ENCODE peak calls at places on chromosomes 16 and 17, in ten cellular contexts. Y is heart left ventricle; W is CD4-positive, alpha-beta memory T cell; B is cardiac muscle cell; P is ascending aorta; F is stomach; K is tibial artery; I is sigmoid colon; R is effector memory CD4-positive, alpha-beta T cell; J is CD4-positive, CD25-positive, alpha-beta regulatory T cell. C is an unnamed sample.
A peak's percentile ranks its signal among the peaks of the same experiment; 100 is the strongest.

GRCh38 chr16:16774389-16774788 is 395.4 kb downstream of the NPIPA7 start:
- DNase-seq in Y (no peak), W (no peak), B (no peak), P (no peak), F (no peak), K (no peak), I (no peak), R (no peak), J (no peak), C (no peak)

GRCh38 chr17:72691601-72692000 is 400.9 kb downstream of the SLC39A11 start:
- DNase-seq in Y (no peak), W (no peak), B (no peak), P (no peak), F (no peak), K (no peak), I (no peak), R (no peak), J (no peak), C (no peak)

GRCh38 chr17:19830061-19830460 is 37.7 kb downstream of the ULK2 start:
- DNase-seq in Y (no peak), W (no peak), B (no peak), P (no peak), F (no peak), K (no peak), I (no peak), R (no peak), J (no peak), C (no peak)

GRCh38 chr17:60573139-60573975 is 26.6 kb upstream of the PPM1D start:
- DNase-seq in Y (no peak), W (no peak), B (peak; percentile 88), P (no peak), F (no peak), K (no peak), I (peak; percentile 37), R (no peak), J (no peak), C (no peak)

GRCh38 chr16:27318399-27319256 is 4.9 kb downstream of the IL4R start:
- DNase-seq in Y (peak; percentile 56), W (peak; percentile 78), B (peak; percentile 58), P (peak; percentile 22), F (no peak), K (peak; percentile 63), I (peak; percentile 77), R (no peak), J (peak; percentile 94), C (peak; percentile 47)

GRCh38 chr17:8125947-8126305 is 2.0 kb upstream of the HES7 start:
- DNase-seq in Y (peak; percentile 32), W (peak; percentile 57), B (no peak), P (no peak), F (no peak), K (no peak), I (no peak), R (no peak), J (peak; percentile 28), C (peak; percentile 8)

GRCh38 chr17:82242977-82243647 is 14.3 kb downstream of the SLC16A3 start:
- DNase-seq in Y (peak; percentile 75), W (no peak), B (peak; percentile 93), P (no peak), F (peak; percentile 88), K (peak; percentile 82), I (peak; percentile 95), R (no peak), J (no peak), C (peak; percentile 21)

GRCh38 chr17:9009737-9010136 is 11.6 kb upstream of the NTN1 start:
- DNase-seq in Y (no peak), W (no peak), B (peak; percentile 14), P (no peak), F (no peak), K (no peak), I (no peak), R (no peak), J (no peak), C (no peak)

GRCh38 chr16:15032547-15033308 is 23.1 kb downstream of the NTAN1 start:
- DNase-seq in Y (no peak), W (no peak), B (peak; percentile 65), P (no peak), F (no peak), K (no peak), I (no peak), R (no peak), J (no peak), C (no peak)

GRCh38 chr17:79676796-79677195 is 53.9 kb upstream of the ENPP7 start:
- DNase-seq in Y (no peak), W (no peak), B (no peak), P (no peak), F (no peak), K (no peak), I (no peak), R (no peak), J (no peak), C (no peak)
- H3K4me3 ChIP-seq in Y (no peak overlapping the region), W (no peak overlapping the region), B (no peak overlapping the region), P (no peak overlapping the region), F (no peak overlapping the region), K (no peak overlapping the region), I (no peak overlapping the region), R (no peak overlapping the region), J (no peak overlapping the region), C (no peak overlapping the region)

DNA sequence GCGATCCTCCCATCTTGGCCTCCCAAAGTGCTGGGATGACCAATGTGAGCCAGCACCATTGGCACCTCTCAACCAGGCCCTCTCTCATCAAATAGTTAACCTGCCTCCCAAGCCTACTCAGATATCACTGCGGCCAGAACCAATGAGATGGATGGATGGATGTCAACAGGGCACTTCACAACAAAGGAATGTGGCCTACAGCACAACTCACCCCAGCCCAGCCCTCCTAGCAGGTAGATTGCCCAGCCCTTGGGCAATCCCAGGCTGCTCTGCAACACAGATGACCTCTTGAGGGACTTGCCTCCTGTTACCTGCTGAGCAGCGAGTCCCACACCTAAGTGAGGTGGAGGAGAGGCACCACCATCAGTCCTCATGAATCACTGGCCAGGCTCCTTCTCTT is 22.6 kb upstream of the KIFC3 start:
- DNase-seq in Y (no peak), W (no peak), B (no peak), P (no peak), F (no peak), K (no peak), I (no peak), R (no peak), J (no peak), C (peak; percentile 45)
- H3K27ac ChIP-seq in Y (no peak overlapping the region), W (no peak overlapping the region), B (peak overlapping the region; percentile 46), P (no peak overlapping the region), F (no peak overlapping the region), K (no peak overlapping the region), I (no peak overlapping the region), R (no peak overlapping the region), J (no peak overlapping the region), C (no peak overlapping the region)

GRCh38 chr17:16551878-16552636 is 16.9 kb downstream of the ZNF287 start:
- DNase-seq in Y (no peak), W (no peak), B (no peak), P (no peak), F (no peak), K (no peak), I (no peak), R (no peak), J (no peak), C (no peak)

GRCh38 chr17:16552637-16553045 is 16.4 kb downstream of the ZNF287 start:
- DNase-seq in Y (no peak), W (no peak), B (no peak), P (no peak), F (no peak), K (no peak), I (no peak), R (no peak), J (no peak), C (no peak)
- H3K36me3 ChIP-seq in Y (peaks cover 46% of the 10 kb centered on the region), W (no peaks in the 10 kb centered on the region), B (peaks cover 24% of the 10 kb centered on the region), P (peaks cover 47% of the 10 kb centered on the region), F (peaks cover 53% of the 10 kb centered on the region), K (peaks cover 78% of the 10 kb centered on the region), I (peaks cover 45% of the 10 kb centered on the region), R (peaks cover 48% of the 10 kb centered on the region), J (peaks cover 51% of the 10 kb centered on the region), C (peaks cover 5% of the 10 kb centered on the region)

DNA sequence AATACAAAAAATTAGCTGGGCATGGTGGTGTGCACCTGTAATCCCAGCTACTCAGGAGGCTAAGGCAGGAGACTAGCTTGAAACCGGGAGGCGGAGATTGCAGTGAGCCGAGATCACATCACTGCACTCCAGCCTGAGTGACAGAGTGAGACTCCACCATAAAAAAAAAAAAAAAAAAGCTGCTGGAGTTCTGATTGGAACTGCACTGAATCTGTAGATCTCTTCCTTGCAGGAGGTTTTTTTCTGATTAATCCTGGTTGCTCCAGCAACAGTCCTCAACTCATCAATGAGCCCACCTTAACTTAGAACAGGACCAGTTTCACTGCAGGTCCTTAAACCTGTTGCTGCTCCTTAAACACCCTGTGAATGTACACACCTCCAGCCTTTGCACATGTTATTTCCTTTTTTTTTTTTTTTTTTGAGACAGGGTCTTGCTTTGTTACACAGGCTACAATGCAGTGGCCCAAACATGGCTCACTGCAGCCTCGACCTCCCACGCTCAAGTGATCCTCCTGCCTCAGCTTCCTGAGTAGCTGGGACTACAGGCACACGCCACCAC is 1.6 kb upstream of the ODAD4 start:
- DNase-seq in Y (no peak), W (no peak), B (no peak), P (no peak), F (no peak), K (no peak), I (no peak), R (no peak), J (peak; percentile 15), C (no peak)
- H3K4me3 ChIP-seq in Y (no peak overlapping the region), W (no peak overlapping the region), B (no peak overlapping the region), P (no peak overlapping the region), F (no peak overlapping the region), K (no peak overlapping the region), I (no peak overlapping the region), R (no peak overlapping the region), J (no peak overlapping the region), C (no peak overlapping the region)